ENCODE peak calls at places on chromosomes 12 and 14, in five cellular contexts. One of them, this sample, is unnamed.

GRCh38 chr14:73283592-73284379 is 46.5 kb downstream of the PAPLN start:
- DNase-seq in ELR: peak
- DNase-seq in GM10248: no peak
- DNase-seq in T-cell: no peak
- DNase-seq in astrocyte: peak
- DNase-seq in this sample: peak

GRCh38 chr12:3540387-3541320 is 49.7 kb downstream of the PRMT8 start:
- DNase-seq in ELR: no peak
- DNase-seq in GM10248: no peak
- DNase-seq in T-cell: no peak
- DNase-seq in astrocyte: no peak
- DNase-seq in this sample: no peak

GRCh38 chr12:115683240-115683765 is 594.2 kb downstream of the MED13L start:
- DNase-seq in ELR: no peak
- DNase-seq in GM10248: no peak
- DNase-seq in T-cell: no peak
- DNase-seq in astrocyte: peak
- DNase-seq in this sample: peak

GRCh38 chr12:60172696-60173095 is 576.9 kb downstream of the SLC16A7 start:
- DNase-seq in ELR: no peak
- DNase-seq in GM10248: no peak
- DNase-seq in T-cell: no peak
- DNase-seq in astrocyte: no peak
- DNase-seq in this sample: no peak

GRCh38 chr14:77903233-77903632 is 103.3 kb downstream of the ADCK1 start:
- DNase-seq in ELR: peak
- DNase-seq in GM10248: no peak
- DNase-seq in T-cell: no peak
- DNase-seq in astrocyte: peak
- DNase-seq in this sample: peak

GRCh38 chr14:90758959-90759358 is 57.3 kb downstream of the TTC7B start:
- DNase-seq in ELR: peak
- DNase-seq in GM10248: no peak
- DNase-seq in T-cell: no peak
- DNase-seq in astrocyte: no peak
- DNase-seq in this sample: peak

GRCh38 chr14:94079891-94080605 is 954 bp downstream of the DDX24 start:
- DNase-seq in ELR: no peak
- DNase-seq in GM10248: no peak
- DNase-seq in T-cell: no peak
- DNase-seq in astrocyte: peak
- DNase-seq in this sample: no peak

GRCh38 chr12:51926718-51927117 is 19.4 kb downstream of the ACVRL1 start:
- DNase-seq in ELR: peak
- DNase-seq in GM10248: no peak
- DNase-seq in T-cell: peak
- DNase-seq in astrocyte: no peak
- DNase-seq in this sample: no peak

GRCh38 chr12:6444031-6444430 is 724 bp upstream of the CD27 start:
- DNase-seq in ELR: no peak
- DNase-seq in GM10248: no peak
- DNase-seq in T-cell: no peak
- DNase-seq in astrocyte: no peak
- DNase-seq in this sample: no peak

GRCh38 chr12:92444763-92445162 is 258.0 kb upstream of the PLEKHG7 start:
- DNase-seq in ELR: no peak
- DNase-seq in GM10248: no peak
- DNase-seq in T-cell: no peak
- DNase-seq in astrocyte: no peak
- DNase-seq in this sample: no peak

GRCh38 chr12:124700810-124701594 is 133.6 kb upstream of the NCOR2 start:
- DNase-seq in ELR: no peak
- DNase-seq in GM10248: no peak
- DNase-seq in T-cell: no peak
- DNase-seq in astrocyte: peak
- DNase-seq in this sample: peak

GRCh38 chr14:72636094-72636493 is 257.8 kb downstream of the DPF3 start:
- DNase-seq in ELR: peak
- DNase-seq in GM10248: no peak
- DNase-seq in T-cell: no peak
- DNase-seq in astrocyte: no peak
- DNase-seq in this sample: peak

This sample was measured in EH.